ENCODE peak calls at places on chromosomes 16 and 17, in eight cellular contexts. One of them, this sample, is unnamed.

GRCh38 chr17:58632324-58633314 is 59.2 kb downstream of the TEX14 start:
- DNase-seq in pancreas: no peak
- DNase-seq in H54: no peak
- DNase-seq in Panc1: no peak
- DNase-seq in neural crest cell: no peak
- DNase-seq in RPMI8226: no peak
- DNase-seq in anterior cingulate cortex: no peak
- DNase-seq in PC-3: no peak
- DNase-seq in this sample: no peak

GRCh38 chr17:8285270-8286181 is 2.9 kb upstream of the RANGRF start:
- DNase-seq in pancreas: no peak
- DNase-seq in H54: no peak
- DNase-seq in Panc1: no peak
- DNase-seq in neural crest cell: no peak
- DNase-seq in RPMI8226: no peak
- DNase-seq in anterior cingulate cortex: no peak
- DNase-seq in PC-3: no peak
- DNase-seq in this sample: peak

GRCh38 chr16:3074860-3075545 is 9.6 kb downstream of the IL32 start:
- DNase-seq in pancreas: no peak
- DNase-seq in H54: no peak
- DNase-seq in Panc1: no peak
- DNase-seq in neural crest cell: no peak
- DNase-seq in RPMI8226: peak
- DNase-seq in anterior cingulate cortex: no peak
- DNase-seq in PC-3: no peak
- DNase-seq in this sample: no peak

GRCh38 chr16:25151996-25152395 is 40.5 kb downstream of the LCMT1 start:
- DNase-seq in pancreas: no peak
- DNase-seq in H54: peak
- DNase-seq in Panc1: no peak
- DNase-seq in neural crest cell: no peak
- DNase-seq in RPMI8226: no peak
- DNase-seq in anterior cingulate cortex: no peak
- DNase-seq in PC-3: peak
- DNase-seq in this sample: no peak

GRCh38 chr17:77690271-77691161 is 268.0 kb upstream of the TNRC6C start:
- DNase-seq in pancreas: no peak
- DNase-seq in H54: no peak
- DNase-seq in Panc1: no peak
- DNase-seq in neural crest cell: no peak
- DNase-seq in RPMI8226: peak
- DNase-seq in anterior cingulate cortex: no peak
- DNase-seq in PC-3: peak
- DNase-seq in this sample: no peak

GRCh38 chr17:58249270-58250133 is 11.1 kb downstream of the LPO start:
- DNase-seq in pancreas: peak
- DNase-seq in H54: peak
- DNase-seq in Panc1: peak
- DNase-seq in neural crest cell: peak
- DNase-seq in RPMI8226: peak
- DNase-seq in anterior cingulate cortex: peak
- DNase-seq in PC-3: peak
- DNase-seq in this sample: peak

GRCh38 chr17:7392696-7393612 is 1.4 kb downstream of the PLSCR3 start:
- DNase-seq in pancreas: no peak
- DNase-seq in H54: no peak
- DNase-seq in Panc1: no peak
- DNase-seq in neural crest cell: no peak
- DNase-seq in RPMI8226: no peak
- DNase-seq in anterior cingulate cortex: no peak
- DNase-seq in PC-3: no peak
- DNase-seq in this sample: no peak

GRCh38 chr16:25219070-25219737 is 2.5 kb downstream of the AQP8 start:
- DNase-seq in pancreas: no peak
- DNase-seq in H54: no peak
- DNase-seq in Panc1: no peak
- DNase-seq in neural crest cell: no peak
- DNase-seq in RPMI8226: no peak
- DNase-seq in anterior cingulate cortex: no peak
- DNase-seq in PC-3: no peak
- DNase-seq in this sample: no peak

GRCh38 chr16:24499193-24499814 is 40.1 kb upstream of the RBBP6 start:
- DNase-seq in pancreas: no peak
- DNase-seq in H54: peak
- DNase-seq in Panc1: no peak
- DNase-seq in neural crest cell: peak
- DNase-seq in RPMI8226: peak
- DNase-seq in anterior cingulate cortex: peak
- DNase-seq in PC-3: peak
- DNase-seq in this sample: no peak

GRCh38 chr17:68302066-68302564 is 10.8 kb downstream of the ARSG start:
- DNase-seq in pancreas: no peak
- DNase-seq in H54: no peak
- DNase-seq in Panc1: no peak
- DNase-seq in neural crest cell: no peak
- DNase-seq in RPMI8226: no peak
- DNase-seq in anterior cingulate cortex: no peak
- DNase-seq in PC-3: no peak
- DNase-seq in this sample: peak

GRCh38 chr17:55089955-55090573 is 121.5 kb downstream of the STXBP4 start:
- DNase-seq in pancreas: no peak
- DNase-seq in H54: peak
- DNase-seq in Panc1: no peak
- DNase-seq in neural crest cell: no peak
- DNase-seq in RPMI8226: peak
- DNase-seq in anterior cingulate cortex: no peak
- DNase-seq in PC-3: peak
- DNase-seq in this sample: peak

GRCh38 chr16:87790278-87791023 is 24.7 kb upstream of the KLHDC4 start:
- DNase-seq in pancreas: no peak
- DNase-seq in H54: no peak
- DNase-seq in Panc1: no peak
- DNase-seq in neural crest cell: no peak
- DNase-seq in RPMI8226: no peak
- DNase-seq in anterior cingulate cortex: no peak
- DNase-seq in PC-3: peak
- DNase-seq in this sample: peak

GRCh38 chr17:29572691-29573557 is 4.4 kb downstream of the TP53I13 start:
- DNase-seq in pancreas: peak
- DNase-seq in H54: no peak
- DNase-seq in Panc1: no peak
- DNase-seq in neural crest cell: peak
- DNase-seq in RPMI8226: peak
- DNase-seq in anterior cingulate cortex: peak
- DNase-seq in PC-3: no peak
- DNase-seq in this sample: no peak

GRCh38 chr16:4316103-4316731 is 350 bp downstream of the GLIS2 start:
- DNase-seq in pancreas: peak
- DNase-seq in H54: no peak
- DNase-seq in Panc1: no peak
- DNase-seq in neural crest cell: no peak
- DNase-seq in RPMI8226: peak
- DNase-seq in anterior cingulate cortex: no peak
- DNase-seq in PC-3: peak
- DNase-seq in this sample: peak

GRCh38 chr16:74186589-74186988 is 110.0 kb upstream of the PSMD7 start:
- DNase-seq in pancreas: no peak
- DNase-seq in H54: no peak
- DNase-seq in Panc1: no peak
- DNase-seq in neural crest cell: no peak
- DNase-seq in RPMI8226: no peak
- DNase-seq in anterior cingulate cortex: no peak
- DNase-seq in PC-3: no peak
- DNase-seq in this sample: no peak

GRCh38 chr17:43831633-43832032 is 1.3 kb downstream of the MPP3 start:
- DNase-seq in pancreas: no peak
- DNase-seq in H54: no peak
- DNase-seq in Panc1: no peak
- DNase-seq in neural crest cell: no peak
- DNase-seq in RPMI8226: no peak
- DNase-seq in anterior cingulate cortex: no peak
- DNase-seq in PC-3: no peak
- DNase-seq in this sample: peak

GRCh38 chr16:57149391-57149790 is 36.4 kb downstream of the PSME3IP1 start:
- DNase-seq in pancreas: no peak
- DNase-seq in H54: no peak
- DNase-seq in Panc1: no peak
- DNase-seq in neural crest cell: no peak
- DNase-seq in RPMI8226: no peak
- DNase-seq in anterior cingulate cortex: no peak
- DNase-seq in PC-3: no peak
- DNase-seq in this sample: no peak

GRCh38 chr17:39903158-39903884 is 15.1 kb downstream of the GSDMB start:
- DNase-seq in pancreas: no peak
- DNase-seq in H54: no peak
- DNase-seq in Panc1: no peak
- DNase-seq in neural crest cell: no peak
- DNase-seq in RPMI8226: no peak
- DNase-seq in anterior cingulate cortex: no peak
- DNase-seq in PC-3: no peak
- DNase-seq in this sample: no peak

GRCh38 chr16:9090101-9090959 is 1.1 kb upstream of the HAPSTR1 start:
- DNase-seq in pancreas: peak
- DNase-seq in H54: no peak
- DNase-seq in Panc1: no peak
- DNase-seq in neural crest cell: peak
- DNase-seq in RPMI8226: peak
- DNase-seq in anterior cingulate cortex: peak
- DNase-seq in PC-3: peak
- DNase-seq in this sample: peak

GRCh38 chr16:89443727-89444084 is 46.7 kb downstream of the ANKRD11 start:
- DNase-seq in pancreas: peak
- DNase-seq in H54: no peak
- DNase-seq in Panc1: no peak
- DNase-seq in neural crest cell: no peak
- DNase-seq in RPMI8226: no peak
- DNase-seq in anterior cingulate cortex: no peak
- DNase-seq in PC-3: no peak
- DNase-seq in this sample: peak

GRCh38 chr16:85372627-85373372 is 240.3 kb upstream of the GSE1 start:
- DNase-seq in pancreas: no peak
- DNase-seq in H54: peak
- DNase-seq in Panc1: no peak
- DNase-seq in neural crest cell: no peak
- DNase-seq in RPMI8226: peak
- DNase-seq in anterior cingulate cortex: no peak
- DNase-seq in PC-3: peak
- DNase-seq in this sample: peak

GRCh38 chr17:47955497-47956461 is 1.9 kb downstream of the PRR15L start:
- DNase-seq in pancreas: peak
- DNase-seq in H54: no peak
- DNase-seq in Panc1: no peak
- DNase-seq in neural crest cell: no peak
- DNase-seq in RPMI8226: no peak
- DNase-seq in anterior cingulate cortex: no peak
- DNase-seq in PC-3: peak
- DNase-seq in this sample: peak

GRCh38 chr16:17354121-17354750 is 116.5 kb downstream of the XYLT1 start:
- DNase-seq in pancreas: no peak
- DNase-seq in H54: no peak
- DNase-seq in Panc1: no peak
- DNase-seq in neural crest cell: no peak
- DNase-seq in RPMI8226: no peak
- DNase-seq in anterior cingulate cortex: no peak
- DNase-seq in PC-3: no peak
- DNase-seq in this sample: no peak

GRCh38 chr16:16062023-16062932 is 112.9 kb downstream of the ABCC1 start:
- DNase-seq in pancreas: no peak
- DNase-seq in H54: no peak
- DNase-seq in Panc1: no peak
- DNase-seq in neural crest cell: no peak
- DNase-seq in RPMI8226: peak
- DNase-seq in anterior cingulate cortex: no peak
- DNase-seq in PC-3: no peak
- DNase-seq in this sample: no peak

GRCh38 chr16:17368951-17369350 is 101.8 kb downstream of the XYLT1 start:
- DNase-seq in pancreas: no peak
- DNase-seq in H54: no peak
- DNase-seq in Panc1: no peak
- DNase-seq in neural crest cell: no peak
- DNase-seq in RPMI8226: no peak
- DNase-seq in anterior cingulate cortex: no peak
- DNase-seq in PC-3: no peak
- DNase-seq in this sample: no peak

GRCh38 chr17:29585080-29585751 is 4.2 kb downstream of the GIT1 start:
- DNase-seq in pancreas: no peak
- DNase-seq in H54: no peak
- DNase-seq in Panc1: no peak
- DNase-seq in neural crest cell: no peak
- DNase-seq in RPMI8226: no peak
- DNase-seq in anterior cingulate cortex: no peak
- DNase-seq in PC-3: no peak
- DNase-seq in this sample: no peak

GRCh38 chr16:81692571-81692970 is 86.5 kb upstream of the PLCG2 start:
- DNase-seq in pancreas: no peak
- DNase-seq in H54: no peak
- DNase-seq in Panc1: no peak
- DNase-seq in neural crest cell: no peak
- DNase-seq in RPMI8226: no peak
- DNase-seq in anterior cingulate cortex: no peak
- DNase-seq in PC-3: no peak
- DNase-seq in this sample: no peak

GRCh38 chr16:75653926-75654325 is 6.4 kb downstream of the TERF2IP start:
- DNase-seq in pancreas: no peak
- DNase-seq in H54: no peak
- DNase-seq in Panc1: no peak
- DNase-seq in neural crest cell: no peak
- DNase-seq in RPMI8226: no peak
- DNase-seq in anterior cingulate cortex: no peak
- DNase-seq in PC-3: no peak
- DNase-seq in this sample: no peak

GRCh38 chr16:54954220-54954619 is 23.6 kb downstream of the IRX5 start:
- DNase-seq in pancreas: no peak
- DNase-seq in H54: no peak
- DNase-seq in Panc1: no peak
- DNase-seq in neural crest cell: no peak
- DNase-seq in RPMI8226: no peak
- DNase-seq in anterior cingulate cortex: no peak
- DNase-seq in PC-3: no peak
- DNase-seq in this sample: no peak

GRCh38 chr16:35732046-35732810 is 2272.8 kb downstream of the TP53TG3F start:
- DNase-seq in pancreas: no peak
- DNase-seq in H54: no peak
- DNase-seq in Panc1: no peak
- DNase-seq in neural crest cell: no peak
- DNase-seq in RPMI8226: no peak
- DNase-seq in anterior cingulate cortex: no peak
- DNase-seq in PC-3: no peak
- DNase-seq in this sample: no peak

GRCh38 chr16:85401370-85401916 is 211.7 kb upstream of the GSE1 start:
- DNase-seq in pancreas: peak
- DNase-seq in H54: no peak
- DNase-seq in Panc1: no peak
- DNase-seq in neural crest cell: no peak
- DNase-seq in RPMI8226: no peak
- DNase-seq in anterior cingulate cortex: no peak
- DNase-seq in PC-3: no peak
- DNase-seq in this sample: no peak

GRCh38 chr16:56102159-56102798 is 89.0 kb upstream of the GNAO1 start:
- DNase-seq in pancreas: no peak
- DNase-seq in H54: no peak
- DNase-seq in Panc1: no peak
- DNase-seq in neural crest cell: no peak
- DNase-seq in RPMI8226: no peak
- DNase-seq in anterior cingulate cortex: peak
- DNase-seq in PC-3: no peak
- DNase-seq in this sample: peak

This sample was measured in thyroid gland.